ENCODE peak calls at places on chromosomes 2 and 18, in seven cellular contexts. S, V, H, R, A, Q and T are unnamed samples. For H3K4me1, the result is how much of the 10 kb centered on the place peaks cover.

GRCh38 chr18:4203525-4203924 is 251.6 kb downstream of the DLGAP1 start:
- DNase-seq in R (no peak), H (no peak), Q (no peak), V (no peak), A (no peak), S (no peak), T (no peak)

GRCh38 chr18:76801567-76802505 is 20.5 kb upstream of the ZNF236 start:
- DNase-seq in Q (no peak), V (peak), A (no peak), R (no peak), S (peak), H (peak), T (peak)

GRCh38 chr2:65390134-65390533 is 42.3 kb downstream of the SPRED2 start:
- DNase-seq in R (no peak), Q (no peak), H (no peak), V (no peak), S (peak), A (no peak), T (no peak)

GRCh38 chr2:102050854-102051391 is 59.2 kb downstream of the IL1R2 start:
- DNase-seq in V (no peak), S (peak), Q (peak), H (no peak), A (peak), R (peak), T (peak)

GRCh38 chr2:122000556-122001340 is 245.3 kb downstream of the TSN start:
- DNase-seq in Q (no peak), R (no peak), S (no peak), H (no peak), A (no peak), V (no peak), T (no peak)

GRCh38 chr2:14749869-14750268 is 117.4 kb downstream of the LRATD1 start:
- DNase-seq in V (no peak), A (no peak), S (no peak), R (no peak), Q (peak), H (no peak), T (no peak)

GRCh38 chr18:23163786-23164583 is 28.7 kb downstream of the CABLES1 start:
- DNase-seq in H (peak), Q (no peak), A (no peak), V (no peak), S (no peak), R (no peak), T (no peak)

GRCh38 chr2:187567126-187567525 is 12.9 kb upstream of the TFPI start:
- DNase-seq in A (no peak), R (no peak), V (no peak), S (no peak), H (no peak), Q (no peak), T (no peak)

GRCh38 chr2:126658910-126659613 is 3.1 kb downstream of the GYPC start:
- DNase-seq in Q (peak), V (no peak), S (peak), R (peak), H (no peak), A (peak), T (peak)

GRCh38 chr2:64017811-64018714 is 1.2 kb downstream of the VPS54 start:
- DNase-seq in H (no peak), A (no peak), V (no peak), S (peak), R (no peak), Q (peak), T (no peak)

GRCh38 chr2:173997269-173997668 is 32.1 kb upstream of the SP3 start:
- DNase-seq in S (peak), H (no peak), Q (no peak), R (peak), V (no peak), A (peak), T (peak)

GRCh38 chr2:180823546-180824141 is 156.8 kb upstream of the UBE2E3 start:
- DNase-seq in A (no peak), Q (peak), V (no peak), R (no peak), S (no peak), H (no peak), T (no peak)

GRCh38 chr2:98507940-98508689 is 63.5 kb downstream of the INPP4A start:
- DNase-seq in V (no peak), A (no peak), H (no peak), R (no peak), Q (peak), S (no peak), T (peak)

GRCh38 chr2:98507461-98507860 is 62.8 kb downstream of the INPP4A start:
- DNase-seq in Q (no peak), R (no peak), H (no peak), A (no peak), V (no peak), S (no peak), T (no peak)

GRCh38 chr2:98504386-98505109 is 59.9 kb downstream of the INPP4A start:
- DNase-seq in A (no peak), V (no peak), H (no peak), S (no peak), Q (no peak), R (peak), T (no peak)

GRCh38 chr2:98505311-98505808 is 60.7 kb downstream of the INPP4A start:
- DNase-seq in S (no peak), V (no peak), R (peak), H (no peak), Q (no peak), A (no peak), T (peak)

DNA sequence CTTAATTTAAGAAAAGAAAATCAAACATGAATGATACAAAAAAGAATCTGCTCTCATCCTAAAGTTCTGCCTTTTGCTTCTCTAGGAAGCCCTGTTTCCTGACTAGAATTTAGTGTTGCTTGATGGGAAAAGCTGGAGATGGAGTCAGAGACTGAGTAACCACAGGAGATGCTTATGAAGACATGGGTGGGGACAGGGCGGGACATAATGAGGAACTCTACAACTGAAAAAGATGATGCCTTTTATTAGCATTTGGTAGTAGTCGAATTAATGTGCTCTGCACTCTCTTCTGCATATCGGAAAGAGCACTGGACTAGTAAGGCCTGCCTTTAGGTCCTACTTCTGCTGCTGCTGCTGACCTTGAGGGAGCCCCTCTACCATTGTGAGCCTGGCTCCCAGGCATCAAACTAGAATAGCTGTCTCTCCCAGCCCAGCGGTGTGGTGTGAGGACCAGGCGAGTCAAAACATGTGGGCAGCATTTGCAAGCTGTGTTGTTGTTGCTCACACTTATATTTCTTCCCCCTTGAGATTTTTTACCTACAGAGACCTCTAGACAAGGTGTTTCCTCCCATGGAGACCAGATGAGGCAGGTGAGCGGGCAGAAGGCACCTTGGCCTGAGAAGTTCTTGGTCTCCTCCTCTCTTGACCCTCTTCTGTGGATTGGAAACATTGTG is 61.5 kb downstream of the INPP4A start:
- DNase-seq in A (no peak), V (no peak), H (no peak), R (no peak), S (no peak), Q (no peak), T (no peak)
- TF ChIP-seq CTCF in A (no peak), V (no peak), H (no peak), R (no peak), S (no peak), Q (no peak), T (no peak)

GRCh38 chr2:47414682-47415458 is 11.9 kb downstream of the MSH2 start:
- DNase-seq in V (no peak), S (peak), Q (no peak), A (no peak), R (no peak), H (peak), T (no peak)
- H3K4me3 ChIP-seq in V (no peak), S (no peak), Q (no peak), A (no peak), R (no peak), H (no peak), T (no peak)

GRCh38 chr2:200357845-200358244 is 51.4 kb downstream of the SPATS2L start:
- DNase-seq in S (no peak), V (no peak), R (no peak), H (no peak), A (no peak), Q (no peak), T (no peak)
- H3K4me1 ChIP-seq in S (under half), V (under half), R (half or more), H (under half), A (under half), Q (under half), T (half or more)

DNA sequence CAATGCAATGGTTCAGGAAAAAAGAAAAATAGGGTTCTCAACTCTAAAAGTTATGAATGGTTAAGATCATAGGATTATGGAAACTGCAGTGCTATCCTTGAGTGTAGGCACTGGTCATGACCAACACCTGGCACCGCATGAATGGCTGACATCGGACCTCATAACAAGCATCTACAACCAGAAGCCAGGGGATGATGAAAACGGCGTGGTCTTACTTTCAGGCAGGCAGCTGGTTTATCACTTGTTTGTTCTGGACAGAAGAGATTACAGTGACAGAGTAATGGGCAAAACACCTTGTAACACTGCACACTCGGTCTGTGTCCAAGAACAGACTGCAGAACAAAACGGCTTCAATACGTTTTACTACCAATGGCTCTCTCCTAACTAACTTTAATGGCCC is 132.8 kb downstream of the STK39 start:
- DNase-seq in H (no peak), S (no peak), A (no peak), Q (no peak), V (no peak), R (no peak), T (no peak)
- TF ChIP-seq CTCF in H (no peak), S (no peak), A (no peak), Q (no peak), V (no peak), R (no peak), T (no peak)

GRCh38 chr18:56377161-56377560 is 261.2 kb downstream of the TXNL1 start:
- DNase-seq in S (no peak), H (no peak), R (no peak), A (no peak), Q (no peak), V (no peak), T (no peak)
- H3K4me3 ChIP-seq in S (no peak), H (no peak), R (no peak), A (no peak), Q (no peak), V (no peak), T (no peak)